ENCODE peak calls at places on chromosomes 16 and 17, in ten cellular contexts. Q is fibroblast of lung, W is pancreas, L is body of pancreas, M is colonic mucosa, G is Peyer's patch, Y is sigmoid colon, I is neural progenitor cell, X is ovary, H is uterus. A is an unnamed sample. For H3K9me3, the result is how much of the 10 kb centered on the place peaks cover.

GRCh38 chr16:71412270-71413160 is 29.3 kb downstream of the TLE7 start:
- DNase-seq in H (peak), X (peak), G (peak), L (peak), W (peak), I (peak), M (peak), Q (peak), Y (no peak), A (peak)

GRCh38 chr16:82761858-82762257 is 135.1 kb downstream of the CDH13 start:
- DNase-seq in G (no peak), Y (no peak), Q (peak), X (no peak), M (no peak), L (no peak), I (no peak), W (no peak), H (no peak), A (no peak)

GRCh38 chr17:34930283-34930682 is 31.0 kb downstream of the CCT6B start:
- DNase-seq in Y (no peak), M (no peak), Q (no peak), I (no peak), H (no peak), X (no peak), L (no peak), G (no peak), W (no peak), A (no peak)

GRCh38 chr16:74249281-74249680 is 47.3 kb upstream of the PSMD7 start:
- DNase-seq in L (no peak), X (no peak), G (no peak), I (no peak), H (no peak), Q (no peak), Y (no peak), W (no peak), M (no peak), A (no peak)

GRCh38 chr17:47660064-47660492 is 10.4 kb downstream of the KPNB1 start:
- DNase-seq in I (no peak), H (no peak), Q (no peak), M (no peak), L (no peak), X (no peak), G (no peak), Y (no peak), W (no peak), A (no peak)

GRCh38 chr16:17850626-17851265 is 380.0 kb upstream of the XYLT1 start:
- DNase-seq in I (peak), Q (no peak), G (no peak), W (no peak), Y (no peak), M (no peak), L (no peak), H (no peak), X (no peak), A (no peak)

GRCh38 chr16:86180244-86180643 is 281.3 kb downstream of the IRF8 start:
- DNase-seq in M (no peak), Q (no peak), X (no peak), Y (no peak), W (no peak), I (no peak), H (no peak), G (no peak), L (no peak), A (no peak)

GRCh38 chr17:60130466-60130865 is 19.3 kb upstream of the CA4 start:
- DNase-seq in H (no peak), M (no peak), X (no peak), Q (no peak), G (no peak), L (no peak), I (no peak), W (no peak), Y (no peak), A (no peak)

GRCh38 chr16:15988268-15989013 is 39.0 kb downstream of the ABCC1 start:
- DNase-seq in X (no peak), H (no peak), Q (peak), M (no peak), I (peak), Y (no peak), G (no peak), L (no peak), W (no peak), A (no peak)

GRCh38 chr17:30263552-30264333 is 28.0 kb downstream of the BLMH start:
- DNase-seq in I (no peak), H (no peak), M (no peak), G (no peak), L (peak), W (peak), Y (no peak), X (no peak), Q (peak), A (no peak)

GRCh38 chr16:68267612-68268405 is 3.5 kb downstream of the SLC7A6 start:
- DNase-seq in H (no peak), G (no peak), Q (no peak), X (no peak), I (peak), W (no peak), M (peak), L (no peak), Y (no peak), A (no peak)

GRCh38 chr16:88346680-88347505 is 35.9 kb upstream of the ZNF469 start:
- DNase-seq in Q (no peak), L (no peak), W (no peak), M (no peak), H (no peak), I (no peak), X (no peak), Y (no peak), G (no peak), A (no peak)

GRCh38 chr17:47700471-47701449 is 6.8 kb downstream of the TBKBP1 start:
- DNase-seq in Q (no peak), Y (no peak), G (no peak), M (no peak), X (no peak), L (peak), H (no peak), W (no peak), I (peak), A (no peak)

GRCh38 chr17:51461578-51462004 is 201.2 kb downstream of the UTP18 start:
- DNase-seq in Q (peak), L (peak), W (peak), H (no peak), I (peak), X (peak), Y (no peak), M (peak), G (no peak), A (peak)

GRCh38 chr16:813916-814412 is 13.4 kb upstream of the GNG13 start:
- DNase-seq in Y (no peak), L (no peak), X (no peak), M (no peak), W (no peak), G (no peak), H (no peak), Q (no peak), I (no peak), A (no peak)

GRCh38 chr17:57607553-57608120 is 137.5 kb downstream of the CCDC182 start:
- DNase-seq in G (peak), L (no peak), W (no peak), I (no peak), Q (no peak), Y (no peak), H (no peak), M (no peak), X (no peak), A (no peak)

GRCh38 chr17:57608369-57609124 is 136.6 kb downstream of the CCDC182 start:
- DNase-seq in I (peak), M (no peak), H (no peak), W (no peak), X (no peak), Q (no peak), G (no peak), Y (no peak), L (no peak), A (no peak)

GRCh38 chr17:57609878-57610270 is 135.2 kb downstream of the CCDC182 start:
- DNase-seq in Q (no peak), M (no peak), G (peak), L (no peak), Y (no peak), X (no peak), W (no peak), H (no peak), I (no peak), A (no peak)

GRCh38 chr17:57606111-57606875 is 138.8 kb downstream of the CCDC182 start:
- DNase-seq in Y (no peak), G (no peak), Q (no peak), W (no peak), H (no peak), I (no peak), L (no peak), X (no peak), M (no peak), A (no peak)

DNA sequence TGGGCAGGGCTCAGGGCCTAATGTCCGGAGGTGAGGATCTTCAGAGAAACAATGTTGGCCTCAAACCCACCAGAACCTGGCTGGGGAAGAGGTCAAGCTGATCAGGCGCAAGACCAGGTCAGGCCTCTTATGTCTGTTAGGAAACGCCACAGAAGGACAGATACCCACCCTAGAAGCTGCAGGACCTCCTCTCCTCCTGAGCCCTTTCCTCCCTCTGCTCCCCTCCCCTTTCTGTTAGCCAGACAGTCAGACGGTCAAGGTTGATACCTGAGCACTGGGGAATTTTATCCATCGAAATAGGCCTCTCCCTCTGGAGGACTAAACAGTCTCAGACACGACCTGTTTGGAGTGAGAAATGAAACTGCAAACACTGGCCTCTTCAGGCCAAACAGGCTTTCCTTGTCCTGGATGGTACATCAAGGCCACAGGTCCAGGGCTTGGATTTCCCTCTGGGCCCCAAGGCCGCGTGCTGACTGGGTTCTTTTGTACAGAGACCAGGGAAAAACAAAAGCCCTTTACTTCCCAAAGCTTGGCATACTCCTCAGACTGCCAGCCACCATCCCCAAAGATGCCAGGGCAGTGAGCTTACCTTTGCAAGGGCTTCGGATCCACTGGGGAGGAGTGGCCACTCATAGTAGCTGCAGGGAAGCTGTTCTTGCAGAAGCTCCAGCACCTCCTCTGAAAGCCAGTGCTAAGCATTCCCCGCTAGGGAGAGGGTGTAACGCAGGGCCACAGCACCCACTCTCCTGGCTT is 135.8 kb downstream of the CCDC182 start:
- DNase-seq in G (no peak), Q (no peak), W (peak), M (no peak), Y (no peak), I (no peak), X (no peak), H (no peak), L (peak), A (no peak)
- TF ChIP-seq CTCF in G (no peak), Q (no peak), W (no peak), M (no peak), Y (no peak), I (no peak), X (no peak), H (no peak), L (peak), A (no peak)

GRCh38 chr16:49462989-49463371 is 89.4 kb downstream of the C16orf78 start:
- DNase-seq in Q (no peak), X (no peak), M (peak), L (no peak), Y (peak), H (peak), G (peak), W (no peak), I (no peak), A (no peak)

GRCh38 chr16:49464877-49465504 is 91.4 kb downstream of the C16orf78 start:
- DNase-seq in L (no peak), M (peak), G (no peak), Q (no peak), H (no peak), Y (peak), I (peak), W (no peak), X (peak), A (no peak)

GRCh38 chr16:49462356-49462988 is 88.9 kb downstream of the C16orf78 start:
- DNase-seq in H (no peak), I (no peak), W (no peak), X (no peak), M (no peak), G (no peak), Y (no peak), L (no peak), Q (no peak), A (no peak)

GRCh38 chr16:49463529-49463928 is 89.9 kb downstream of the C16orf78 start:
- DNase-seq in I (peak), H (no peak), Q (no peak), X (no peak), M (peak), L (no peak), Y (peak), W (no peak), G (peak), A (no peak)

GRCh38 chr16:49464093-49464492 is 90.5 kb downstream of the C16orf78 start:
- DNase-seq in Y (peak), X (no peak), L (no peak), M (peak), W (no peak), H (no peak), Q (no peak), I (no peak), G (no peak), A (no peak)
- H3K27ac ChIP-seq in Y (no peak), X (no peak), L (no peak), M (no peak), W (no peak), H (no peak), Q (no peak), I (no peak), G (no peak), A (no peak)

DNA sequence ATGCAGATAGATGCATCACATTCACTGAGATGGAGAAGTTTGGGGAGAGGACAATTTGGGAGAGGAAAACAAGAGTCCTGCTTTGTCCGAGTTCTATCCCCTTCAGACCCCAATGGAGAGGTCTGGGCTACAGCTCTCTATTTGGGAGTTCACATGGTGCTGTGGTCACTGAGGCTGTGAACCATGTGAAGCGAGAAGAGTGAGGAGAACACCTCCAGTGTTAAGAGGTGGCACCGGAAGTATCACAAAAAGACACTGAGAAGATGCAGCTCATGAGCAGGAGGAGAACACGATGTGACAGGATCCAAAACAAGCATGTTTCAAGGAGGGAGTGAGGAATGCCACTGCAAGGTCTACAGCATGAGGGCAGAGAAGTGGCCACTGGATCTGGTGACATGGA is 39.7 kb downstream of the PIK3R5 start:
- DNase-seq in Y (no peak), L (no peak), W (no peak), G (no peak), H (no peak), X (no peak), Q (no peak), M (no peak), I (no peak), A (no peak)
- H3K9me3 ChIP-seq in Y (under half), L (under half), W (under half), G (under half), H (under half), X (under half), Q (under half), M (under half), I (under half), A (under half)

DNA sequence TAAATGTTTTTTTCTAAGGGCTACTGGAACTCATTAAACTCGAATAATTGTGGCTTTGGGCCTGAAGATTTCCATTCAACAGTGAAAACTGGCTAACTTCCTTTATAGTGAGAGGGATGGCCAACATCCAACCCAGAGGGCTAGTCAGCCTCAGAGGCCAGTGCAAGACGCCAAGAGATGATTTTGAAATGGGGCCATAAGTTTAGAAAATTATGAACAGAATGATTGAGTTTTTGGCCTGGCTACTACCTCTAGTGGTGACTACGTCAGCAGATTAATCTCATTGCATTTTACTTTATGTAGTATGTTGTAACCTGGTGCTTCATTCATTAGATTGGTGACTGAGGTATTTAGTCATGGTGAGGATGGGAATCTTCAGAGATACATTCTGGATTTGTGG is 28.4 kb downstream of the HAPSTR1 start:
- DNase-seq in W (no peak), Y (peak), L (no peak), Q (peak), G (no peak), H (peak), X (no peak), M (no peak), I (no peak), A (no peak)
- TF ChIP-seq CTCF in W (no peak), Y (no peak), L (no peak), Q (peak), G (no peak), H (no peak), X (no peak), M (no peak), I (no peak), A (no peak)

GRCh38 chr17:70048020-70048419 is 27.0 kb upstream of the KCNJ16 start:
- DNase-seq in W (no peak), Q (no peak), M (no peak), H (no peak), I (no peak), X (no peak), L (no peak), G (no peak), Y (no peak), A (no peak)
- H3K27ac ChIP-seq in W (no peak), Q (no peak), M (no peak), H (no peak), I (no peak), X (no peak), L (no peak), G (no peak), Y (no peak), A (no peak)